ENCODE peak calls at places on chromosomes 4 and X, in four cellular contexts. A is uterus, M is foreskin fibroblast, G is AG09319. P is an unnamed sample.

GRCh38 chrX:8629871-8630270 is 102.1 kb downstream of the ANOS1 start:
- DNase-seq in A (no peak), M (no peak), G (no peak), P (no peak)

GRCh38 chr4:76174216-76174615 is 26.0 kb upstream of the NUP54 start:
- DNase-seq in M (no peak), A (no peak), G (no peak), P (no peak)

GRCh38 chr4:151855747-151856146 is 94.9 kb upstream of the GATB start:
- DNase-seq in G (no peak), A (no peak), M (no peak), P (no peak)

GRCh38 chr4:1788254-1788973 is 4.7 kb upstream of the FGFR3 start:
- DNase-seq in G (no peak), M (no peak), A (no peak), P (no peak)

GRCh38 chrX:13898084-13898483 is 81.2 kb upstream of the GPM6B start:
- DNase-seq in G (no peak), M (peak; percentile 14), A (peak; percentile 26), P (no peak)

GRCh38 chrX:2650865-2651264 is 40.2 kb upstream of the CD99 start:
- DNase-seq in A (no peak), M (no peak), G (no peak), P (no peak)

GRCh38 chr4:155722816-155723499 is 35.9 kb upstream of the GUCY1B1 start:
- DNase-seq in M (peak; percentile 64), G (peak; percentile 8), A (no peak), P (no peak)

GRCh38 chr4:1601533-1601835 is 82.6 kb downstream of the FAM53A start:
- DNase-seq in A (no peak), G (no peak), M (no peak), P (no peak)

GRCh38 chr4:157405070-157405469 is 184.5 kb downstream of the GRIA2 start:
- DNase-seq in G (no peak), M (no peak), A (no peak), P (no peak)

GRCh38 chr4:83757121-83757621 is 221.3 kb downstream of the GPAT3 start:
- DNase-seq in M (peak; percentile 21), A (no peak), G (no peak), P (no peak)

GRCh38 chrX:155188786-155189185 is 27.5 kb upstream of the VBP1 start:
- DNase-seq in A (no peak), M (no peak), G (no peak), P (no peak)

GRCh38 chr4:14568356-14568755 is 433.9 kb upstream of the CPEB2 start:
- DNase-seq in A (no peak), G (no peak), M (no peak), P (no peak)

GRCh38 chrX:78074088-78074487 is 30.0 kb upstream of the PGK1 start:
- DNase-seq in A (no peak), M (no peak), G (no peak), P (no peak)

DNA sequence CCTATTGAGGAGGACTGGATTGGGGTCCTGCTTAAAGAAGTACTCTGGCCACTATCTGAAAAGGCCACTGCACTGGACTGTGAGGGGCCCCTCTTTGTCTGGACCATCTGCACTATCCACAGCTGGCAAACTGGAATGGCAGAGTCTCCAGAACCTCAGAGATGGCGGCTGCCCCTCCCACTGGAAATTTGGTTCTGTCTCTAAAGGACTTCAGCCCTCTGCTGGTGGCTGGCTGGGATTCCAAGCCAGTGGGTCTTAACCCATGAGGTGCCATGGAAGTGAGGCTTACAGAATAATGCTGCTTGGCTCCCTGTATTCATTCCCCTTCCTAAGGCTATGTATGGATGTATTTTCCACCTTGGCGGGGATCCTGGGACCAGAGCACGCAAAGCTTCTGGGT is 41.6 kb upstream of the CYLC1 start:
- DNase-seq in A (no peak), G (no peak), M (no peak), P (no peak)
- TF ChIP-seq CTCF in A (no peak), G (no peak), M (no peak), P (no peak)

GRCh38 chr4:135718019-135718418 is 1516.4 kb upstream of the PABPC4L start:
- DNase-seq in M (no peak), G (no peak), A (no peak), P (no peak)
- TF ChIP-seq CTCF in M (no peak), G (no peak), A (no peak), P (peak; percentile 58)

DNA sequence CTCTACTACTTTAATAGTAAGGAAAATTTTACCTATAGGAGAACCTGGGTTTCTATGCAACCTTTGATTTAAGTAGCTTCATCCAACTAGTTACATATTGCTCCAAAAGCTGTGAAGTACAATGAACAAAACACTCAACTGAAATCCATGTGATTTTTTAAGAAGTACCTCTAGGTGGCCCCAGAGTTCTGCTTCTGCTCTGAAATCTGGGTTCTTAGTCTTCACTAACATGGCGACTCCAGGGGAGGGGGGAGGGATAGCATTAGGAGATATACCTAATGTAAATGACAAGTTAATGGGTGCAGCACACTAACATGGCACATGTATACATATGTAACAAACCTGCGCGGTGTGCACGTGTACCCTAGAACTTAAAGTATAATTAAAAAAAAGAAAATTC is 73.4 kb upstream of the MAGEB2 start:
- DNase-seq in A (no peak), G (peak; percentile 1), M (no peak), P (no peak)
- TF ChIP-seq CTCF in A (no peak), G (peak; percentile 38), M (no peak), P (peak; percentile 73)

GRCh38 chr4:4507923-4508322 is 33.9 kb downstream of the STX18 start:
- DNase-seq in G (no peak), A (no peak), M (no peak), P (no peak)
- TF ChIP-seq CTCF in G (peak; percentile 30), A (peak; percentile 16), M (peak; percentile 46), P (peak; percentile 71)

DNA sequence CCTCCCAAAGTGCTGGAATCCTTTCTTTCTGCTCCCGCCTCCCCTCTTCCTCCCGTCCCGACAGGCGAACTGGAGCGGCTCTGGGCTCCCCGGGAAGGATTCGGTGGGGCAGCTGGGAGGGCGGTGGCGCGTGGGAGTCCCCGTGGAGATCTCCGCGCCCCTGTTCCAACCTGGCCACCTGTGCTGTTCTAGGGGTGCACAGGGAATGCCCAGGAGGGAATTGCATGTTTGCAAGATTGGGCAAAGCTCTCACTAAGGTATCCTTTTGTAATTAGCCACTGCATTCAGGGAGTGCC is 11.2 kb upstream of the ELF4 start:
- DNase-seq in G (no peak), M (no peak), A (no peak), P (no peak)
- TF ChIP-seq CTCF in G (no peak), M (no peak), A (no peak), P (no peak)

DNA sequence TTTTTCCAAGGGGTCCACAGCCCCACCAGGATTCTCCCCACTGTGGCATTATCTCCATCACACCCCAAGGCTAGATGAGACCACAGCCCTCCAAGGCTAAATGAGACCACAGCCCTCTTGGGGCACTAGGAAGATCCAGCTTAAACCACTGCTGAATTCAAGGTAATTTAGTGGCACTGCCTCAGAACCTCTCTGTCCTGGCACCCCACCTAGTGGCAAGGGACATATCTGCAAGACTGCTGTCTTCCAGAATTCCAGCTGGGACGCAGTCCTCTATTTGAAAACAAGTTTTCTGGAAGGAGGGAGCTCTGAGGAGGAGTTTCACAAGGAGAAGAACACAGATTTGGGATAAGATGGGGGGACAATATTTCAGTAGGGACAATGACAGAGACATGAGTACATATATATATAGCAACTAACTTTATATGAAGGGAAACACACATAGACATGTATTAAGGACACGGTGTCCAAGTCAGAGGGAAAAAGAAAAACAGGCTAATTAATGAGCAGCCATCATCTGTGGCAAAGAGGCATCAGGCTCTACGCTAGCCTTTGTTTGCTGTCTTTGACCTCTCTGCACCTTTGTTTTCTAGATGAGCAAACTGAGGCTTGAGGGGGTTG is 9.3 kb downstream of the CETN2 start:
- DNase-seq in A (no peak), M (no peak), G (no peak), P (no peak)
- TF ChIP-seq CTCF in A (no peak), M (peak; percentile 52), G (peak; percentile 53), P (peak; percentile 68)

DNA sequence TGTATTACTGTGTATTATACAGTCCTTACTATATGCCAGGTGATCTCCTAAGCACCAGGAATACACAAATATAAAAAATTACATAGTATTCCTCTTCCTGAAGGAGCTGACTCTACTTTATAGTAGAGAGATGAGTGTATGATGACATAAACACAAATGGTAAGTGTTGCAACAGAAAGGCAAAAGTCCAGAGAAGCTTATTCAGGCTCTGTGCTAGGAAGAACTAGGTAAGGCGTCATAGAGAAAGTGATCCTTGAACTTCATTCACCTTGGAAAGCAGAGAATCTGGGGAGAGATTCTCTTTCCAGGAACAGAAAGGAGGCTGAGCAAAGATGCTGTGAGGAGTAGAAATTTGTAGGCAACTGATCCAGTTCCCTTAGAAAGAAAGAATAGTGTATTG is 115.0 kb upstream of the KCNIP4 start:
- DNase-seq in G (no peak), A (no peak), M (no peak), P (no peak)
- TF ChIP-seq CTCF in G (no peak), A (no peak), M (no peak), P (no peak)

P was measured in type B pancreatic cell.